ENCODE peak calls at places on chromosomes 1 and 21, in four cellular contexts. R, K, N and X are unnamed samples.

GRCh38 chr21:40516336-40516735 is 330.6 kb downstream of the DSCAM start:
- DNase-seq in R (no peak), N (no peak), K (no peak), X (no peak)

GRCh38 chr1:15852036-15852827 is 4.7 kb downstream of the SPEN start:
- DNase-seq in N (no peak), K (no peak), R (peak), X (no peak)

GRCh38 chr1:159211331-159212136 is 6.9 kb downstream of the ACKR1 start:
- DNase-seq in R (peak), K (peak), N (no peak), X (peak)

GRCh38 chr1:53380296-53380695 is 52.4 kb upstream of the LRP8 start:
- DNase-seq in K (no peak), R (no peak), N (no peak), X (no peak)

GRCh38 chr21:33205476-33205875 is 24.3 kb upstream of the IFNAR2 start:
- DNase-seq in K (no peak), R (no peak), N (no peak), X (no peak)

GRCh38 chr1:10827377-10828333 is 31.2 kb upstream of the CASZ1 start:
- DNase-seq in N (no peak), K (no peak), R (no peak), X (no peak)

GRCh38 chr1:197614916-197615692 is 160.2 kb downstream of the DENND1B start:
- DNase-seq in K (no peak), N (no peak), R (peak), X (peak)

GRCh38 chr1:229070168-229070567 is 200.7 kb upstream of the RAB4A start:
- DNase-seq in R (peak), N (peak), K (peak), X (peak)

GRCh38 chr1:167710836-167711235 is 10.9 kb upstream of the MPZL1 start:
- DNase-seq in R (no peak), K (no peak), N (no peak), X (no peak)

GRCh38 chr1:182056596-182057366 is 4.7 kb downstream of the ZNF648 start:
- DNase-seq in N (no peak), K (no peak), R (no peak), X (no peak)

GRCh38 chr21:34881421-34881820 is 167.7 kb downstream of the RUNX1 start:
- DNase-seq in N (no peak), K (no peak), R (no peak), X (no peak)

GRCh38 chr21:35825954-35826353 is 234.4 kb downstream of the SETD4 start:
- DNase-seq in K (no peak), N (no peak), R (no peak), X (no peak)

GRCh38 chr1:25549273-25550154 is 6.1 kb downstream of the LDLRAP1 start:
- DNase-seq in N (no peak), K (no peak), R (no peak), X (peak)

GRCh38 chr1:245603311-245603865 is 448.6 kb downstream of the KIF26B start:
- DNase-seq in K (no peak), N (no peak), R (no peak), X (no peak)

GRCh38 chr1:93441589-93441988 is 6.3 kb upstream of the FNBP1L start:
- DNase-seq in K (no peak), N (no peak), R (no peak), X (no peak)

GRCh38 chr1:100530901-100531487 is 6.9 kb upstream of the GPR88 start:
- DNase-seq in N (no peak), R (no peak), K (no peak), X (no peak)

GRCh38 chr1:118158918-118159317 is 26.1 kb downstream of the SPAG17 start:
- DNase-seq in R (no peak), K (no peak), N (no peak), X (no peak)

GRCh38 chr1:197150336-197151005 is 4.0 kb upstream of the ASPM start:
- DNase-seq in R (no peak), N (no peak), K (no peak), X (no peak)

GRCh38 chr1:181485276-181486097 is 2.2 kb downstream of the CACNA1E start:
- DNase-seq in K (peak), N (no peak), R (no peak), X (peak)

GRCh38 chr1:77759090-77760028 is at the start of gene USP33:
- DNase-seq in N (peak), K (peak), R (peak), X (peak)

GRCh38 chr1:90616395-90616794 is 100.7 kb downstream of the BARHL2 start:
- DNase-seq in R (no peak), K (no peak), N (no peak), X (no peak)

GRCh38 chr1:177858222-177858894 is 111.5 kb downstream of the SEC16B start:
- DNase-seq in R (peak), K (no peak), N (no peak), X (no peak)

GRCh38 chr21:45074818-45075605 is 632 bp downstream of the ADARB1 start:
- DNase-seq in R (no peak), K (no peak), N (peak), X (no peak)

GRCh38 chr1:151059342-151060240 is at the start of gene CDC42SE1:
- DNase-seq in N (peak), K (peak), R (peak), X (peak)

GRCh38 chr1:219174672-219175564 is 1.2 kb downstream of the LYPLAL1 start:
- DNase-seq in R (no peak), N (peak), K (no peak), X (no peak)

GRCh38 chr1:47627471-47628370 is 189.9 kb downstream of the FOXD2 start:
- DNase-seq in R (no peak), N (no peak), K (no peak), X (no peak)

GRCh38 chr1:93723101-93723500 is 41.5 kb upstream of the BCAR3 start:
- DNase-seq in N (no peak), R (no peak), K (no peak), X (no peak)

GRCh38 chr1:225658041-225658440 is 5.1 kb upstream of the ENAH start:
- DNase-seq in K (no peak), R (no peak), N (no peak), X (no peak)

GRCh38 chr1:241895013-241895412 is 47.0 kb downstream of the EXO1 start:
- DNase-seq in K (no peak), R (no peak), N (no peak), X (no peak)

GRCh38 chr1:94597701-94598100 is 56.1 kb upstream of the F3 start:
- DNase-seq in K (no peak), N (no peak), R (no peak), X (no peak)

GRCh38 chr1:226033599-226034390 is 28.7 kb upstream of the H3-3A start:
- DNase-seq in K (no peak), N (no peak), R (no peak), X (no peak)

GRCh38 chr1:214261206-214262123 is 19.5 kb upstream of the SMYD2 start:
- DNase-seq in K (peak), R (peak), N (peak), X (peak)

GRCh38 chr1:184775329-184775728 is 20.7 kb upstream of the EDEM3 start:
- DNase-seq in N (no peak), R (no peak), K (no peak), X (no peak)

GRCh38 chr1:17554966-17555365 is 15.5 kb downstream of the ARHGEF10L start:
- DNase-seq in N (no peak), K (no peak), R (no peak), X (no peak)

GRCh38 chr1:244322791-244323521 is 128.8 kb downstream of the ADSS2 start:
- DNase-seq in R (no peak), K (no peak), N (no peak), X (no peak)